ENCODE peak calls at places on chromosomes 6 and 20, in seven cellular contexts. R is body of pancreas; K is mucosa of descending colon; O is pancreas; P is CD8-positive, alpha-beta T cell; L is heart right ventricle; H is A673. S is an unnamed sample.

GRCh38 chr20:61767776-61768494 is 297.7 kb downstream of the TAF4 start:
- DNase-seq in R (no peak), K (no peak), O (no peak), P (no peak), L (no peak), H (no peak), S (no peak)

GRCh38 chr20:53750827-53751393 is 157.3 kb upstream of the ZNF217 start:
- DNase-seq in R (no peak), K (no peak), O (no peak), P (peak; percentile 35), L (no peak), H (peak; percentile 81), S (no peak)

GRCh38 chr6:147043994-147044477 is 160.2 kb upstream of the STXBP5 start:
- DNase-seq in R (no peak), K (no peak), O (no peak), P (no peak), L (no peak), H (no peak), S (no peak)

GRCh38 chr20:50855498-50856474 is 60.9 kb downstream of the BCAS4 start:
- DNase-seq in R (peak; percentile 78), K (no peak), O (peak; percentile 62), P (no peak), L (no peak), H (no peak), S (peak; percentile 93)

GRCh38 chr6:140858381-140858971 is 1274.2 kb upstream of the GJE1 start:
- DNase-seq in R (no peak), K (no peak), O (no peak), P (no peak), L (no peak), H (no peak), S (no peak)

GRCh38 chr6:18600236-18600635 is 213.1 kb downstream of the RNF144B start:
- DNase-seq in R (no peak), K (no peak), O (no peak), P (no peak), L (no peak), H (no peak), S (no peak)

GRCh38 chr6:125511809-125512341 is 210.1 kb upstream of the HDDC2 start:
- DNase-seq in R (peak; percentile 44), K (no peak), O (peak; percentile 41), P (no peak), L (no peak), H (peak; percentile 4), S (no peak)

GRCh38 chr6:108211676-108212075 is 45.9 kb downstream of the NR2E1 start:
- DNase-seq in R (no peak), K (no peak), O (no peak), P (no peak), L (no peak), H (no peak), S (no peak)

DNA sequence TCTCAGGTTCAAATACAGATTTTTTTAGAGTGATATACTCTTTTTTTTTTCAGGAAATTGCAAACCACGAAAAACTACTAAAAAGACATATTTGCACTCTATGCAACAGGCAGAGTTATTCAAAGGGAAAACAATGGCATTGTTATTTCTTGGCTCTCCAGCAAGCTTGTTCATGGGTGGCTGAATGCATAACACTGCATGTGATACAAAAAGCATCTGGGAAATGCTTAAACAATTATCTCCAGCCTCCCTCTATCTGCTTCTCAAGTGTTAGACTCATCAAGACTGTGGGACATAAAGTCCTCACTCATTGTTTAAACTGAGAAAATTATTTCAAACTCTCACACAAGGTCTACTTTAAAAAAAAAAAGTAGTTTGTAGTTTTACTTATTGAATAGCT is 7.3 kb upstream of the COL12A1 start:
- DNase-seq in R (no peak), K (no peak), O (no peak), P (no peak), L (no peak), H (no peak), S (no peak)
- H3K4me1 ChIP-seq in R (peaks cover 6% of the 10 kb centered on the region), K (peaks cover 14% of the 10 kb centered on the region), O (no peaks in the 10 kb centered on the region), P (peaks cover 7% of the 10 kb centered on the region), L (peaks cover 23% of the 10 kb centered on the region), H (peaks cover 33% of the 10 kb centered on the region), S (no peaks in the 10 kb centered on the region)

DNA sequence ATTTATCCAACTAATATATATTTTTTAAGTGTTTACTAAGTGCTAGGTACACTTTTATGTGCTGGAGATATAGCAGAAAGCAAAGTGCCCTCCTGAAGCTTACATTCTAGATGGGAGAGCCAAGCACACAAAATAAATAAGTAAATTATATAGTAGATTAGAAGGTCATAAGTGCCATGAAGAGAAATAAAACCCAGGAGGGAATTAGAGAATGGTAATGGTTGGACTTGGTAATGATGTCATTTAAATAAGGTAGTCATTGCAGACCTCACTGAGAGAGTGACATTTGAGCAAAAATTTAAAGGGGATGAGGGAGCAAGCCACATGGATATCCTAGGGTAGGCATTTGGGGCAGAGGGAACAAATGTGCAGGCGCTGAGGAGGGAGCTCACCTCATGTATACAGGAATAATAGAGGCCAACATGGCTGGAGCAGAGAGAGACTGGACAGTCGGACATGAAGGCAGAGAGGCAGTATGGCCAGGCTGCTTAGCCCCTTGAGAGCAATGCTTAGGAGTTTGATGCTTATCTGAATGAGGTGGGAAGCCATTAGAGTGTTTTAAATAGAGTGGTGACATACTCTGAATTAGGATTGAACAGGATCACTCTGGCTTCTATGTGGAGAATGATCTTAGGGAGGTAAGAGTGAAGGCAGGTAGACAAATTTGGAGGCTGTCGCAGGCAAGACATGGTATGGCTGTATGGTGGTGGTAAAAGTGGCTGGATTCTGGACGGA is 14.1 kb downstream of the DSE start:
- DNase-seq in R (no peak), K (no peak), O (no peak), P (no peak), L (no peak), H (no peak), S (no peak)
- H3K4me1 ChIP-seq in R (no peaks in the 10 kb centered on the region), K (peaks cover 12% of the 10 kb centered on the region), O (no peaks in the 10 kb centered on the region), P (no peaks in the 10 kb centered on the region), L (peaks cover 22% of the 10 kb centered on the region), H (peaks cover 17% of the 10 kb centered on the region), S (no peaks in the 10 kb centered on the region)

GRCh38 chr20:34001378-34001777 is 7.7 kb downstream of the RALY start:
- DNase-seq in R (no peak), K (no peak), O (no peak), P (no peak), L (no peak), H (no peak), S (no peak)
- H3K4me1 ChIP-seq in R (peaks cover 71% of the 10 kb centered on the region), K (peaks cover 40% of the 10 kb centered on the region), O (peaks cover 23% of the 10 kb centered on the region), P (peaks cover 67% of the 10 kb centered on the region), L (peaks cover 70% of the 10 kb centered on the region), H (peaks cover 16% of the 10 kb centered on the region), S (peaks cover 34% of the 10 kb centered on the region)

DNA sequence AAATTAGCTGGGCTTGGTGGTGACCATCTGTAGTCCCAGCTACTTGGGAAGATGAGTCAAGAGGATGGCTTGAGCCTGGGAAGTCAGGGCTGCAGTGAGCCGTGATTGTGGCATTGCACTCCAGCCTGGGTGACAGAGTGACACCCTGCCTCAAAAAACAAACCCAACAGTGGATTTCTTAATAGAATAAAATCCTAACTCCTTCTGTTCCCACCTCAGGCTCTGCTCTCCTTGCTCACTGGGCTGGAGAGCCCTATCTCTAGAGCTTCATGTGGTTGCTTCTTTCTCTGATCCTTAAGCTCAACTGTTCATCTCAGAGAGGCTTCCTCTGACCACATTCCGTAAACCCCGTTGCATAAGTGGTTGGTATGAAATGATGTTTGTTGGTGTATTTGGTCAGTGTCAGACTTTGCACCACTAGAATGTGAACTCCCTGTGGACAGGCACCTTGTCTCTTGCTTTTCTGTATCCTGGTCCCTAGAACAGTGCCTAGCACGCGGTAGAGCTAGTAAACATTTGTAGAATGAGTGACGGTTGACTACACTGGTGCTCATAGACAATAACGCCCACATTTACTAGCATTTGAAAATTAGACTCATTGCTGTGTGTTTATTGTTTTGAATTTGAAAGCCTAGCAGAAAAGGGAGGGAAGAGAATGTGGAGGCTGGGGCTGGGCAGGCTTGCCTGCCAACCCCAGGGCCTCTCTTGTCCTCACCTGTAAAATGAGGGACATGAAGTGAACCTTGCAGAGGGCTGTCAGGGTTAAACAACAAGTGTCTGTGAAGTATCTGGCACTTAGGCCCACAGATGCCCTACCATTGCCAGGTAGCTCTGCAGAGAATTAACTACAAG is 4.2 kb downstream of the MAPRE1 start:
- DNase-seq in R (no peak), K (no peak), O (no peak), P (no peak), L (no peak), H (no peak), S (no peak)
- H3K4me1 ChIP-seq in R (peaks cover 38% of the 10 kb centered on the region), K (peaks cover 15% of the 10 kb centered on the region), O (peaks cover 7% of the 10 kb centered on the region), P (peaks cover 49% of the 10 kb centered on the region), L (peaks cover 44% of the 10 kb centered on the region), H (peaks cover 28% of the 10 kb centered on the region), S (peaks cover 19% of the 10 kb centered on the region)

S was measured in small intestine.